ENCODE peak calls at places on chromosomes 11 and 22, in six cellular contexts. V, Y, O, E, J and I are unnamed samples.

GRCh38 chr11:126163074-126163700 is 48.3 kb downstream of the RPUSD4 start:
- DNase-seq in V (no peak), Y (no peak), O (no peak), E (no peak), J (no peak), I (no peak)

GRCh38 chr11:35218956-35219355 is 80.0 kb downstream of the CD44 start:
- DNase-seq in V (no peak), Y (no peak), O (no peak), E (no peak), J (no peak), I (no peak)

GRCh38 chr11:123511037-123511870 is 81.2 kb downstream of the GRAMD1B start:
- DNase-seq in V (peak; percentile 86), Y (peak; percentile 86), O (peak; percentile 71), E (peak; percentile 36), J (peak; percentile 75), I (peak; percentile 87)

GRCh38 chr22:23179381-23180294 is 671 bp upstream of the BCR start:
- DNase-seq in V (peak; percentile 40), Y (no peak), O (no peak), E (peak; percentile 15), J (no peak), I (no peak)

GRCh38 chr11:120172054-120172881 is 34.4 kb upstream of the TRIM29 start:
- DNase-seq in V (peak; percentile 77), Y (peak; percentile 73), O (peak; percentile 67), E (peak; percentile 7), J (peak; percentile 80), I (peak; percentile 76)

GRCh38 chr22:39253427-39254070 is 8.8 kb upstream of the PDGFB start:
- DNase-seq in V (peak; percentile 92), Y (no peak), O (peak; percentile 73), E (no peak), J (peak; percentile 75), I (peak; percentile 63)

GRCh38 chr11:7186190-7186589 is 65.5 kb upstream of the SYT9 start:
- DNase-seq in V (no peak), Y (no peak), O (no peak), E (no peak), J (no peak), I (no peak)

GRCh38 chr11:75762885-75763284 is 5.7 kb upstream of the DGAT2 start:
- DNase-seq in V (peak; percentile 19), Y (no peak), O (no peak), E (no peak), J (no peak), I (no peak)

GRCh38 chr22:20407829-20408228 is 13.9 kb downstream of the ZNF74 start:
- DNase-seq in V (no peak), Y (peak; percentile 12), O (no peak), E (no peak), J (no peak), I (no peak)

GRCh38 chr11:37830532-37830931 is 1232.5 kb upstream of the RAG2 start:
- DNase-seq in V (no peak), Y (no peak), O (no peak), E (no peak), J (no peak), I (no peak)

GRCh38 chr11:76770642-76771445 is 12.3 kb upstream of the TSKU start:
- DNase-seq in V (peak; percentile 34), Y (no peak), O (peak; percentile 86), E (no peak), J (peak; percentile 86), I (peak; percentile 66)

GRCh38 chr11:64541131-64541530 is 49.9 kb upstream of the SLC22A12 start:
- DNase-seq in V (no peak), Y (no peak), O (no peak), E (no peak), J (no peak), I (no peak)

GRCh38 chr11:76822406-76822805 is 38.3 kb upstream of the ACER3 start:
- DNase-seq in V (no peak), Y (no peak), O (no peak), E (no peak), J (no peak), I (no peak)

GRCh38 chr11:17405232-17406005 is 17.0 kb upstream of the KCNJ11 start:
- DNase-seq in V (peak; percentile 96), Y (peak; percentile 88), O (peak; percentile 81), E (no peak), J (peak; percentile 77), I (peak; percentile 70)

GRCh38 chr22:23498811-23499798 is 81.0 kb downstream of the IGLL1 start:
- DNase-seq in V (no peak), Y (peak; percentile 48), O (peak; percentile 20), E (no peak), J (no peak), I (no peak)

GRCh38 chr11:14012836-14013235 is 50.3 kb downstream of the SPON1 start:
- DNase-seq in V (no peak), Y (no peak), O (no peak), E (no peak), J (no peak), I (no peak)

GRCh38 chr11:88454881-88455280 is 117.3 kb upstream of the CTSC start:
- DNase-seq in V (no peak), Y (no peak), O (no peak), E (no peak), J (no peak), I (no peak)

GRCh38 chr11:92962444-92962843 is 7.0 kb upstream of the MTNR1B start:
- DNase-seq in V (no peak), Y (no peak), O (no peak), E (no peak), J (no peak), I (no peak)

GRCh38 chr11:69663326-69663725 is 11.8 kb downstream of the LTO1 start:
- DNase-seq in V (no peak), Y (no peak), O (no peak), E (no peak), J (no peak), I (no peak)

GRCh38 chr11:69664901-69665300 is 10.3 kb downstream of the LTO1 start:
- DNase-seq in V (no peak), Y (peak; percentile 46), O (no peak), E (no peak), J (no peak), I (no peak)

GRCh38 chr11:69662806-69663205 is 12.3 kb downstream of the LTO1 start:
- DNase-seq in V (no peak), Y (peak; percentile 27), O (no peak), E (no peak), J (no peak), I (no peak)

GRCh38 chr11:69665669-69666068 is 9.5 kb downstream of the LTO1 start:
- DNase-seq in V (no peak), Y (peak; percentile 42), O (no peak), E (no peak), J (no peak), I (no peak)

DNA sequence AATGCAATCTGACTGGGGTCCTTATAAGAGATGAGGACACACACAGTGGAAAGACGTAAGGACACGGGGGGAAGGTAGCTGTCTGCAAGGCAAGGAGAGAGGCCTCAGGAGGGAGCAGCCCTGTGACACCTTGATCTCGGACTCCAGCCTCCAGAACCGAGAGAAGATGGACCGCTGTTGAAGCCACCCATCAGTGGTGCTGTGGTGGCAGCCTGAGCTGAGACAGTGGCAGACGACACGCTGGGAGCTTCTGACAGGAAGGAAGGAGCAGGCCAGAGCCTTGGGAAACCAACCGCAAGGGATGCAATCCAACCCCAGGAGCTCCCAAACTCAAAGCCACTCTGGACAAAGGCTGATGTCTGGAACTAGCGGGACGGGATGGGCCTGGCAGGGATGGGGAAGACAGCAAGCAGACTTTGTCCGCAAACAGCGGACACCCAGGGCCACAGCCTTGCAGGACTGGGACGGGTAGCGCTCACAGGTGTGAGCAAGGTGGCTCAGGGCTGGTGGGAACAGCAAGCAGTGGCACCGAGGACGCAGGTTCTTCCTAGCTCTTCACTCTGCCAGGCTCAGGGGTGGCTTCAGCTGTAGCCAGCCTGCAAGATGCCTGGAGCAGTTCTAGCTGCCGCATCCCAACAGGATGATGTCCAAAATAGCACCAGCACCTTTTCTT is 10.9 kb downstream of the LTO1 start:
- DNase-seq in V (no peak), Y (peak; percentile 48), O (no peak), E (no peak), J (no peak), I (no peak)
- H3K4me3 ChIP-seq in V (no peak overlapping the region), Y (no peak overlapping the region), O (no peak overlapping the region), E (no peak overlapping the region), J (no peak overlapping the region), I (no peak overlapping the region)

GRCh38 chr11:112366012-112366411 is 105.4 kb upstream of the PLET1 start:
- DNase-seq in V (no peak), Y (no peak), O (no peak), E (no peak), J (no peak), I (no peak)
- H3K27ac ChIP-seq in V (no peak overlapping the region), Y (no peak overlapping the region), O (no peak overlapping the region), E (no peak overlapping the region), J (no peak overlapping the region), I (no peak overlapping the region)

GRCh38 chr11:2524446-2525165 is 79.8 kb downstream of the KCNQ1 start:
- DNase-seq in V (no peak), Y (peak; percentile 48), O (peak; percentile 12), E (no peak), J (no peak), I (peak; percentile 51)
- H3K4me3 ChIP-seq in V (no peak overlapping the region), Y (no peak overlapping the region), O (no peak overlapping the region), E (no peak overlapping the region), J (no peak overlapping the region), I (no peak overlapping the region)

DNA sequence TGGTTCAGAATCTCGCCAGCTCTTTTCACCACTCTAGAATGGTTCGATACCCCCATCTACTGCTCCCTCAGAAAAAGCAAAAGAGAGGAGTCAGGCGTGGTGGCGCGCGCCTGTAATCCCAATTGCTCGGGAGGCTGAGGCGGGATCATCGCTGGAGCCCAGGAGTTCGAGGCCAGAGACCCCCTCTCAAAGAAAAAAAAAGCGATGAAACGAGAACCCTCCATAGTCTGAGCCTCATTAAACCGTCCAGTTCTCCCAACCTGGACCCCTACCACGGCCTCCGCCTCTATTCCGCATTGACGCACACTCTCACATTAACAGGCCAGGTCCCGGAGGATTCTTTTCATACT is 439 bp downstream of the SPA17 start:
- DNase-seq in V (no peak), Y (no peak), O (no peak), E (no peak), J (no peak), I (no peak)
- H3K27ac ChIP-seq in V (peak overlapping the region; percentile 78), Y (peak overlapping the region; percentile 94), O (peak overlapping the region; percentile 92), E (peak overlapping the region; percentile 80), J (peak overlapping the region; percentile 88), I (peak overlapping the region; percentile 89)

GRCh38 chr11:114304065-114304464 is 7.9 kb downstream of the NNMT start:
- DNase-seq in V (no peak), Y (no peak), O (no peak), E (no peak), J (no peak), I (peak; percentile 43)
- H3K4me3 ChIP-seq in V (no peak overlapping the region), Y (peak overlapping the region; percentile 22), O (peak overlapping the region; percentile 12), E (no peak overlapping the region), J (no peak overlapping the region), I (no peak overlapping the region)